ENCODE peak calls at places on chromosomes 5 and 9, in seven cellular contexts. One of them, this sample, is unnamed.

GRCh38 chr9:126722922-126723806 is 81.7 kb upstream of the ZBTB43 start:
- DNase-seq in activated naive CD4-positive, alpha-beta T cell: peak; percentile 34
- DNase-seq in CD8-positive, alpha-beta T cell: peak; percentile 70
- DNase-seq in A549: no peak
- DNase-seq in RWPE2: peak; percentile 68
- DNase-seq in CD4-positive, alpha-beta T cell: peak; percentile 58
- DNase-seq in HuH-7: no peak
- DNase-seq in this sample: no peak

GRCh38 chr9:79143211-79143610 is 428.6 kb upstream of the TLE4 start:
- DNase-seq in activated naive CD4-positive, alpha-beta T cell: no peak
- DNase-seq in CD8-positive, alpha-beta T cell: no peak
- DNase-seq in A549: no peak
- DNase-seq in RWPE2: no peak
- DNase-seq in CD4-positive, alpha-beta T cell: no peak
- DNase-seq in HuH-7: no peak
- DNase-seq in this sample: no peak

GRCh38 chr5:68533571-68534051 is 318.1 kb downstream of the PIK3R1 start:
- DNase-seq in activated naive CD4-positive, alpha-beta T cell: no peak
- DNase-seq in CD8-positive, alpha-beta T cell: no peak
- DNase-seq in A549: no peak
- DNase-seq in RWPE2: no peak
- DNase-seq in CD4-positive, alpha-beta T cell: no peak
- DNase-seq in HuH-7: no peak
- DNase-seq in this sample: no peak

GRCh38 chr9:124889006-124889405 is 27.1 kb downstream of the ARPC5L start:
- DNase-seq in activated naive CD4-positive, alpha-beta T cell: no peak
- DNase-seq in CD8-positive, alpha-beta T cell: no peak
- DNase-seq in A549: no peak
- DNase-seq in RWPE2: no peak
- DNase-seq in CD4-positive, alpha-beta T cell: no peak
- DNase-seq in HuH-7: no peak
- DNase-seq in this sample: no peak

GRCh38 chr9:104575451-104575850 is 6.5 kb downstream of the OR13C8 start:
- DNase-seq in activated naive CD4-positive, alpha-beta T cell: no peak
- DNase-seq in CD8-positive, alpha-beta T cell: no peak
- DNase-seq in A549: no peak
- DNase-seq in RWPE2: no peak
- DNase-seq in CD4-positive, alpha-beta T cell: no peak
- DNase-seq in HuH-7: no peak
- DNase-seq in this sample: no peak

GRCh38 chr5:61053937-61054336 is 108.3 kb downstream of the SMIM15 start:
- DNase-seq in activated naive CD4-positive, alpha-beta T cell: no peak
- DNase-seq in CD8-positive, alpha-beta T cell: no peak
- DNase-seq in A549: no peak
- DNase-seq in RWPE2: no peak
- DNase-seq in CD4-positive, alpha-beta T cell: no peak
- DNase-seq in HuH-7: no peak
- DNase-seq in this sample: no peak

GRCh38 chr9:22124263-22125011 is 115.3 kb upstream of the CDKN2B start:
- DNase-seq in activated naive CD4-positive, alpha-beta T cell: no peak
- DNase-seq in CD8-positive, alpha-beta T cell: no peak
- DNase-seq in A549: peak; percentile 14
- DNase-seq in RWPE2: no peak
- DNase-seq in CD4-positive, alpha-beta T cell: no peak
- DNase-seq in HuH-7: peak; percentile 52
- DNase-seq in this sample: no peak

GRCh38 chr9:107367727-107368502 is 84.8 kb downstream of the RAD23B start:
- DNase-seq in activated naive CD4-positive, alpha-beta T cell: no peak
- DNase-seq in CD8-positive, alpha-beta T cell: no peak
- DNase-seq in A549: no peak
- DNase-seq in RWPE2: no peak
- DNase-seq in CD4-positive, alpha-beta T cell: no peak
- DNase-seq in HuH-7: no peak
- DNase-seq in this sample: no peak

GRCh38 chr5:180689071-180689694 is 39.8 kb upstream of the FLT4 start:
- DNase-seq in activated naive CD4-positive, alpha-beta T cell: no peak
- DNase-seq in CD8-positive, alpha-beta T cell: peak; percentile 58
- DNase-seq in A549: no peak
- DNase-seq in RWPE2: no peak
- DNase-seq in CD4-positive, alpha-beta T cell: peak; percentile 20
- DNase-seq in HuH-7: no peak
- DNase-seq in this sample: no peak

GRCh38 chr5:52051759-52052158 is 668.5 kb downstream of the ISL1 start:
- DNase-seq in activated naive CD4-positive, alpha-beta T cell: no peak
- DNase-seq in CD8-positive, alpha-beta T cell: no peak
- DNase-seq in A549: no peak
- DNase-seq in RWPE2: no peak
- DNase-seq in CD4-positive, alpha-beta T cell: no peak
- DNase-seq in HuH-7: no peak
- DNase-seq in this sample: no peak

GRCh38 chr5:78566747-78567449 is 81.7 kb downstream of the LHFPL2 start:
- DNase-seq in activated naive CD4-positive, alpha-beta T cell: no peak
- DNase-seq in CD8-positive, alpha-beta T cell: no peak
- DNase-seq in A549: no peak
- DNase-seq in RWPE2: no peak
- DNase-seq in CD4-positive, alpha-beta T cell: no peak
- DNase-seq in HuH-7: no peak
- DNase-seq in this sample: no peak

This sample was measured in T1000.